ENCODE peak calls at places on chromosomes 12 and 14, in five cellular contexts. Q is activated CD4-positive, alpha-beta T cell treated with anti-CD3 and anti-CD28 coated beads for 48 hours; H is tibial artery; O is NCI-H2081; F is effector CD8-positive, alpha-beta T cell. S is an unnamed sample.

GRCh38 chr12:50103767-50104321 is at the start of gene GPD1:
- DNase-seq in F (no peak), H (no peak), Q (peak), O (peak), S (no peak)

GRCh38 chr14:81193924-81194633 is 26.7 kb downstream of the GTF2A1 start:
- DNase-seq in Q (peak), F (no peak), O (no peak), H (no peak), S (no peak)

GRCh38 chr12:115451785-115452736 is 768.1 kb upstream of the TBX3 start:
- DNase-seq in O (no peak), H (no peak), F (no peak), Q (no peak), S (no peak)

GRCh38 chr12:14723763-14724162 is 27.4 kb upstream of the GUCY2C start:
- DNase-seq in F (peak), H (peak), O (peak), Q (peak), S (no peak)

GRCh38 chr12:79659961-79660431 is 30.8 kb downstream of the PAWR start:
- DNase-seq in Q (no peak), H (no peak), F (no peak), O (no peak), S (no peak)

GRCh38 chr14:27253946-27254345 is 656.1 kb upstream of the NOVA1 start:
- DNase-seq in H (no peak), O (no peak), Q (no peak), F (no peak), S (no peak)

GRCh38 chr14:103329421-103330347 is 4.4 kb upstream of the EIF5 start:
- DNase-seq in Q (no peak), H (peak), O (no peak), F (no peak), S (no peak)

GRCh38 chr14:59354666-59355065 is 110.5 kb downstream of the GPR135 start:
- DNase-seq in F (no peak), H (no peak), O (no peak), Q (no peak), S (no peak)

GRCh38 chr14:20494935-20495766 is 10.2 kb upstream of the RNASE10 start:
- DNase-seq in O (no peak), F (no peak), H (no peak), Q (no peak), S (no peak)

GRCh38 chr14:80930836-80931389 is 10.6 kb downstream of the CEP128 start:
- DNase-seq in Q (peak), H (no peak), O (no peak), F (no peak), S (no peak)

GRCh38 chr12:26736563-26737486 is 96.2 kb downstream of the ITPR2 start:
- DNase-seq in Q (no peak), F (no peak), H (no peak), O (no peak), S (no peak)

GRCh38 chr12:15597125-15597830 is 191.9 kb downstream of the EPS8 start:
- DNase-seq in F (no peak), H (no peak), O (no peak), Q (no peak), S (peak)

GRCh38 chr12:130421896-130422295 is 84.2 kb downstream of the PIWIL1 start:
- DNase-seq in H (no peak), O (no peak), F (no peak), Q (no peak), S (no peak)

GRCh38 chr12:122124370-122124769 is 45.8 kb downstream of the MLXIP start:
- DNase-seq in Q (no peak), O (no peak), F (no peak), H (no peak), S (no peak)

GRCh38 chr14:55583942-55584468 is 4.0 kb downstream of the KTN1 start:
- DNase-seq in F (no peak), Q (no peak), H (no peak), O (no peak), S (no peak)

GRCh38 chr12:121697093-121697698 is 15.4 kb upstream of the TMEM120B start:
- DNase-seq in O (peak), Q (no peak), F (no peak), H (no peak), S (no peak)

GRCh38 chr12:132827763-132828703 is 636 bp downstream of the GOLGA3 start:
- DNase-seq in F (no peak), Q (peak), O (no peak), H (peak), S (no peak)

GRCh38 chr12:106586803-106587684 is 4.2 kb downstream of the RFX4 start:
- DNase-seq in H (no peak), Q (peak), O (no peak), F (no peak), S (peak)

GRCh38 chr14:33120966-33121365 is 182.3 kb downstream of the NPAS3 start:
- DNase-seq in H (no peak), Q (no peak), O (no peak), F (no peak), S (no peak)

GRCh38 chr12:130739571-130739970 is 23.5 kb upstream of the RIMBP2 start:
- DNase-seq in F (no peak), O (no peak), H (no peak), Q (no peak), S (no peak)

S was measured in esophagus muscularis mucosa.